ENCODE peak calls at places on chromosomes 7 and 10, in eight cellular contexts. One of them, this sample, is unnamed.

GRCh38 chr7:27155816-27156507 is 513 bp downstream of the HOXA7 start:
- DNase-seq in adrenal gland: peak; percentile 65
- DNase-seq in choroid plexus epithelial cell: no peak
- DNase-seq in heart right ventricle: no peak
- DNase-seq in right lobe of liver: peak; percentile 34
- DNase-seq in Panc1: no peak
- DNase-seq in transverse colon: peak; percentile 70
- DNase-seq in pancreas: no peak
- DNase-seq in this sample: no peak

GRCh38 chr10:70362357-70362756 is 20.1 kb downstream of the LRRC20 start:
- DNase-seq in Panc1: no peak
- DNase-seq in pancreas: no peak
- DNase-seq in transverse colon: no peak
- DNase-seq in right lobe of liver: no peak
- DNase-seq in adrenal gland: no peak
- DNase-seq in choroid plexus epithelial cell: no peak
- DNase-seq in heart right ventricle: no peak
- DNase-seq in this sample: no peak

GRCh38 chr10:70312972-70313371 is 29.2 kb upstream of the NPFFR1 start:
- DNase-seq in Panc1: no peak
- DNase-seq in pancreas: no peak
- DNase-seq in transverse colon: no peak
- DNase-seq in heart right ventricle: no peak
- DNase-seq in adrenal gland: peak; percentile 71
- DNase-seq in right lobe of liver: no peak
- DNase-seq in choroid plexus epithelial cell: no peak
- DNase-seq in this sample: no peak

GRCh38 chr7:108293190-108293612 is 163.0 kb downstream of the NRCAM start:
- DNase-seq in choroid plexus epithelial cell: no peak
- DNase-seq in transverse colon: no peak
- DNase-seq in right lobe of liver: no peak
- DNase-seq in heart right ventricle: no peak
- DNase-seq in adrenal gland: peak; percentile 69
- DNase-seq in Panc1: no peak
- DNase-seq in pancreas: no peak
- DNase-seq in this sample: no peak

GRCh38 chr10:132389631-132390454 is 7.2 kb upstream of the PWWP2B start:
- DNase-seq in transverse colon: peak; percentile 10
- DNase-seq in right lobe of liver: peak; percentile 41
- DNase-seq in adrenal gland: peak; percentile 61
- DNase-seq in choroid plexus epithelial cell: no peak
- DNase-seq in pancreas: peak; percentile 36
- DNase-seq in heart right ventricle: no peak
- DNase-seq in Panc1: no peak
- DNase-seq in this sample: no peak

GRCh38 chr10:102421645-102422585 is 1.3 kb downstream of the FBXL15 start:
- DNase-seq in choroid plexus epithelial cell: peak; percentile 24
- DNase-seq in Panc1: no peak
- DNase-seq in pancreas: no peak
- DNase-seq in heart right ventricle: no peak
- DNase-seq in right lobe of liver: peak; percentile 84
- DNase-seq in transverse colon: peak; percentile 66
- DNase-seq in adrenal gland: peak; percentile 78
- DNase-seq in this sample: no peak

GRCh38 chr7:16936626-16937422 is 55.0 kb upstream of the AGR3 start:
- DNase-seq in pancreas: no peak
- DNase-seq in Panc1: no peak
- DNase-seq in transverse colon: no peak
- DNase-seq in choroid plexus epithelial cell: no peak
- DNase-seq in right lobe of liver: no peak
- DNase-seq in adrenal gland: no peak
- DNase-seq in heart right ventricle: no peak
- DNase-seq in this sample: no peak

GRCh38 chr10:60849217-60849616 is 70.9 kb downstream of the CDK1 start:
- DNase-seq in heart right ventricle: no peak
- DNase-seq in Panc1: no peak
- DNase-seq in choroid plexus epithelial cell: no peak
- DNase-seq in pancreas: no peak
- DNase-seq in right lobe of liver: no peak
- DNase-seq in adrenal gland: no peak
- DNase-seq in transverse colon: no peak
- DNase-seq in this sample: no peak

GRCh38 chr7:149834601-149835000 is 3.6 kb upstream of the ZNF862 start:
- DNase-seq in pancreas: no peak
- DNase-seq in transverse colon: no peak
- DNase-seq in heart right ventricle: no peak
- DNase-seq in choroid plexus epithelial cell: no peak
- DNase-seq in adrenal gland: no peak
- DNase-seq in right lobe of liver: no peak
- DNase-seq in Panc1: no peak
- DNase-seq in this sample: no peak

GRCh38 chr10:16779375-16779774 is 37.8 kb downstream of the RSU1 start:
- DNase-seq in Panc1: no peak
- DNase-seq in adrenal gland: no peak
- DNase-seq in pancreas: no peak
- DNase-seq in transverse colon: no peak
- DNase-seq in choroid plexus epithelial cell: no peak
- DNase-seq in heart right ventricle: no peak
- DNase-seq in right lobe of liver: no peak
- DNase-seq in this sample: no peak

GRCh38 chr7:129890090-129890489 is 62.7 kb downstream of the UBE2H start:
- DNase-seq in Panc1: no peak
- DNase-seq in transverse colon: no peak
- DNase-seq in adrenal gland: no peak
- DNase-seq in heart right ventricle: no peak
- DNase-seq in right lobe of liver: no peak
- DNase-seq in pancreas: no peak
- DNase-seq in choroid plexus epithelial cell: no peak
- DNase-seq in this sample: no peak

GRCh38 chr7:45885264-45885882 is 2.9 kb upstream of the IGFBP1 start:
- DNase-seq in heart right ventricle: no peak
- DNase-seq in pancreas: no peak
- DNase-seq in adrenal gland: no peak
- DNase-seq in Panc1: peak; percentile 82
- DNase-seq in choroid plexus epithelial cell: peak; percentile 23
- DNase-seq in transverse colon: no peak
- DNase-seq in right lobe of liver: peak; percentile 77
- DNase-seq in this sample: no peak

GRCh38 chr7:129053938-129054437 is 923 bp downstream of the TNPO3 start:
- DNase-seq in right lobe of liver: no peak
- DNase-seq in adrenal gland: no peak
- DNase-seq in heart right ventricle: peak; percentile 7
- DNase-seq in Panc1: peak; percentile 35
- DNase-seq in transverse colon: no peak
- DNase-seq in choroid plexus epithelial cell: peak; percentile 55
- DNase-seq in pancreas: no peak
- DNase-seq in this sample: no peak

GRCh38 chr7:43648725-43649406 is 66.0 kb downstream of the STK17A start:
- DNase-seq in Panc1: no peak
- DNase-seq in adrenal gland: no peak
- DNase-seq in transverse colon: peak; percentile 68
- DNase-seq in choroid plexus epithelial cell: peak; percentile 95
- DNase-seq in heart right ventricle: no peak
- DNase-seq in right lobe of liver: no peak
- DNase-seq in pancreas: no peak
- DNase-seq in this sample: peak; percentile 89

GRCh38 chr7:115297651-115298050 is 375.8 kb downstream of the MDFIC start:
- DNase-seq in Panc1: peak; percentile 4
- DNase-seq in choroid plexus epithelial cell: peak; percentile 91
- DNase-seq in pancreas: no peak
- DNase-seq in adrenal gland: no peak
- DNase-seq in heart right ventricle: no peak
- DNase-seq in transverse colon: peak; percentile 9
- DNase-seq in right lobe of liver: no peak
- DNase-seq in this sample: peak; percentile 98

GRCh38 chr10:32189400-32190084 is 133.3 kb upstream of the KIF5B start:
- DNase-seq in choroid plexus epithelial cell: peak; percentile 47
- DNase-seq in Panc1: no peak
- DNase-seq in transverse colon: no peak
- DNase-seq in right lobe of liver: no peak
- DNase-seq in pancreas: no peak
- DNase-seq in adrenal gland: no peak
- DNase-seq in heart right ventricle: no peak
- DNase-seq in this sample: no peak

GRCh38 chr7:26409636-26410035 is 118.0 kb downstream of the SNX10 start:
- DNase-seq in choroid plexus epithelial cell: no peak
- DNase-seq in adrenal gland: no peak
- DNase-seq in transverse colon: no peak
- DNase-seq in Panc1: no peak
- DNase-seq in heart right ventricle: no peak
- DNase-seq in pancreas: no peak
- DNase-seq in right lobe of liver: no peak
- DNase-seq in this sample: no peak

GRCh38 chr10:13483951-13484350 is 44.9 kb downstream of the BEND7 start:
- DNase-seq in pancreas: no peak
- DNase-seq in heart right ventricle: no peak
- DNase-seq in Panc1: no peak
- DNase-seq in adrenal gland: no peak
- DNase-seq in transverse colon: peak; percentile 15
- DNase-seq in right lobe of liver: no peak
- DNase-seq in choroid plexus epithelial cell: no peak
- DNase-seq in this sample: no peak

GRCh38 chr7:44057849-44058758 is 7.3 kb downstream of the PGAM2 start:
- DNase-seq in heart right ventricle: no peak
- DNase-seq in choroid plexus epithelial cell: no peak
- DNase-seq in pancreas: peak; percentile 8
- DNase-seq in transverse colon: peak; percentile 7
- DNase-seq in Panc1: no peak
- DNase-seq in adrenal gland: peak; percentile 40
- DNase-seq in right lobe of liver: peak; percentile 42
- DNase-seq in this sample: no peak

GRCh38 chr10:110845756-110846620 is 25.7 kb upstream of the PDCD4 start:
- DNase-seq in heart right ventricle: no peak
- DNase-seq in right lobe of liver: peak; percentile 92
- DNase-seq in choroid plexus epithelial cell: no peak
- DNase-seq in transverse colon: peak; percentile 83
- DNase-seq in pancreas: peak; percentile 94
- DNase-seq in Panc1: no peak
- DNase-seq in adrenal gland: no peak
- DNase-seq in this sample: no peak

GRCh38 chr10:65838811-65839210 is 1087.0 kb upstream of the LRRTM3 start:
- DNase-seq in choroid plexus epithelial cell: no peak
- DNase-seq in transverse colon: no peak
- DNase-seq in heart right ventricle: no peak
- DNase-seq in Panc1: no peak
- DNase-seq in pancreas: no peak
- DNase-seq in adrenal gland: no peak
- DNase-seq in right lobe of liver: no peak
- DNase-seq in this sample: no peak

GRCh38 chr7:157302314-157302711 is 34.5 kb upstream of the DNAJB6 start:
- DNase-seq in choroid plexus epithelial cell: no peak
- DNase-seq in transverse colon: peak; percentile 67
- DNase-seq in Panc1: no peak
- DNase-seq in adrenal gland: peak; percentile 75
- DNase-seq in pancreas: peak; percentile 41
- DNase-seq in right lobe of liver: no peak
- DNase-seq in heart right ventricle: peak; percentile 43
- DNase-seq in this sample: no peak

GRCh38 chr10:86083664-86084175 is 282.9 kb downstream of the GRID1 start:
- DNase-seq in pancreas: no peak
- DNase-seq in transverse colon: no peak
- DNase-seq in choroid plexus epithelial cell: no peak
- DNase-seq in right lobe of liver: no peak
- DNase-seq in Panc1: no peak
- DNase-seq in adrenal gland: peak; percentile 30
- DNase-seq in heart right ventricle: no peak
- DNase-seq in this sample: no peak

GRCh38 chr10:110147961-110148360 is 59.4 kb upstream of the MXI1 start:
- DNase-seq in pancreas: no peak
- DNase-seq in choroid plexus epithelial cell: no peak
- DNase-seq in adrenal gland: no peak
- DNase-seq in right lobe of liver: no peak
- DNase-seq in Panc1: no peak
- DNase-seq in heart right ventricle: no peak
- DNase-seq in transverse colon: no peak
- DNase-seq in this sample: no peak

GRCh38 chr7:5711419-5711818 is 70.0 kb downstream of the RNF216 start:
- DNase-seq in heart right ventricle: no peak
- DNase-seq in pancreas: no peak
- DNase-seq in right lobe of liver: no peak
- DNase-seq in Panc1: no peak
- DNase-seq in transverse colon: no peak
- DNase-seq in adrenal gland: no peak
- DNase-seq in choroid plexus epithelial cell: no peak
- DNase-seq in this sample: no peak

GRCh38 chr7:80681272-80681885 is 42.9 kb downstream of the CD36 start:
- DNase-seq in transverse colon: no peak
- DNase-seq in adrenal gland: no peak
- DNase-seq in right lobe of liver: no peak
- DNase-seq in Panc1: no peak
- DNase-seq in pancreas: no peak
- DNase-seq in choroid plexus epithelial cell: peak; percentile 72
- DNase-seq in heart right ventricle: no peak
- DNase-seq in this sample: peak; percentile 47
- TF ChIP-seq CTCF in transverse colon: peak; percentile 37
- TF ChIP-seq CTCF in adrenal gland: peak; percentile 28
- TF ChIP-seq CTCF in right lobe of liver: peak; percentile 49
- TF ChIP-seq CTCF in Panc1: peak; percentile 66
- TF ChIP-seq CTCF in pancreas: peak; percentile 20
- TF ChIP-seq CTCF in choroid plexus epithelial cell: peak; percentile 70
- TF ChIP-seq CTCF in heart right ventricle: peak; percentile 52
- TF ChIP-seq CTCF in this sample: peak; percentile 70

GRCh38 chr7:1214516-1214915 is 18.2 kb upstream of the UNCX start:
- DNase-seq in Panc1: no peak
- DNase-seq in choroid plexus epithelial cell: no peak
- DNase-seq in adrenal gland: no peak
- DNase-seq in pancreas: no peak
- DNase-seq in right lobe of liver: no peak
- DNase-seq in heart right ventricle: no peak
- DNase-seq in transverse colon: no peak
- DNase-seq in this sample: no peak
- TF ChIP-seq CTCF in Panc1: no peak
- TF ChIP-seq CTCF in choroid plexus epithelial cell: no peak
- TF ChIP-seq CTCF in adrenal gland: no peak
- TF ChIP-seq CTCF in pancreas: no peak
- TF ChIP-seq CTCF in right lobe of liver: no peak
- TF ChIP-seq CTCF in heart right ventricle: no peak
- TF ChIP-seq CTCF in transverse colon: no peak
- TF ChIP-seq CTCF in this sample: no peak

GRCh38 chr7:50309736-50310135 is 5.2 kb downstream of the IKZF1 start:
- DNase-seq in right lobe of liver: no peak
- DNase-seq in adrenal gland: no peak
- DNase-seq in transverse colon: no peak
- DNase-seq in heart right ventricle: no peak
- DNase-seq in pancreas: no peak
- DNase-seq in Panc1: no peak
- DNase-seq in choroid plexus epithelial cell: no peak
- DNase-seq in this sample: no peak
- TF ChIP-seq CTCF in right lobe of liver: no peak
- TF ChIP-seq CTCF in adrenal gland: no peak
- TF ChIP-seq CTCF in transverse colon: no peak
- TF ChIP-seq CTCF in heart right ventricle: no peak
- TF ChIP-seq CTCF in pancreas: no peak
- TF ChIP-seq CTCF in Panc1: no peak
- TF ChIP-seq CTCF in choroid plexus epithelial cell: no peak
- TF ChIP-seq CTCF in this sample: no peak

DNA sequence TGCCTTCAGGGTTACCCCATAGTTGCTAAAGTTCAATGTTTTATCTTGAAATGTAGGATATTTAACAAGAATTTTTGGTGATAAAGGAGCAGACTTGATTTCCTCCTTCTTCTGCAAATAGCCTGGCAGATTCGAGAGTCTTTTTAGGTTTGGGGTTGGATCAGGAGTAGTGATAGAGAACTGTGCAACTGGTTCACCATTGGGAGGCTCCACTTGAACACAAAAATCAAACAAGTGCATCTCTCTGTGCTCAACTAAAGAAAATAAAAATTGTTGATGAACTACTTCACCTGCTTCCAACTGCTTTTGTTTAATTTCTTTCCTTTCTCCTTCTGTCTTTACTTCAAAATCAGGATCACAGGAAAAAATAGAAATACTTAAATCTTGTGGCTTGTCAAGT is 58.5 kb downstream of the MACC1 start:
- DNase-seq in Panc1: no peak
- DNase-seq in transverse colon: no peak
- DNase-seq in right lobe of liver: no peak
- DNase-seq in pancreas: no peak
- DNase-seq in choroid plexus epithelial cell: peak; percentile 65
- DNase-seq in heart right ventricle: no peak
- DNase-seq in adrenal gland: no peak
- DNase-seq in this sample: no peak
- TF ChIP-seq CTCF in Panc1: no peak
- TF ChIP-seq CTCF in transverse colon: peak; percentile 17
- TF ChIP-seq CTCF in right lobe of liver: no peak
- TF ChIP-seq CTCF in pancreas: peak; percentile 16
- TF ChIP-seq CTCF in choroid plexus epithelial cell: peak; percentile 62
- TF ChIP-seq CTCF in heart right ventricle: peak; percentile 39
- TF ChIP-seq CTCF in adrenal gland: no peak
- TF ChIP-seq CTCF in this sample: peak; percentile 40

This sample was measured in brain microvascular endothelial cell.